ENCODE peak calls at places on chromosome 9, in seven cellular contexts. C is amniotic stem cell, P is dermis blood vessel endothelial cell, K is CD14-positive monocyte, G is C1 segment of cervical spinal cord, X is ascending aorta, W is endothelial cell. D is an unnamed sample.

GRCh38 chr9:4424891-4425290 is 65.4 kb upstream of the SLC1A1 start:
- DNase-seq in W (peak), K (no peak), P (peak), X (no peak), C (no peak), G (no peak), D (no peak)

GRCh38 chr9:89929721-89930480 is 325.1 kb downstream of the GADD45G start:
- DNase-seq in X (no peak), W (peak), K (no peak), G (no peak), P (no peak), C (no peak), D (no peak)

GRCh38 chr9:138103111-138103823 is 225.7 kb downstream of the CACNA1B start:
- DNase-seq in G (no peak), W (no peak), K (no peak), P (no peak), X (no peak), C (no peak), D (no peak)

GRCh38 chr9:132090771-132091170 is 11.1 kb upstream of the MED27 start:
- DNase-seq in G (no peak), W (no peak), X (no peak), K (no peak), C (no peak), P (no peak), D (no peak)

GRCh38 chr9:81815781-81816180 is 112.4 kb upstream of the SPATA31D4 start:
- DNase-seq in X (no peak), P (no peak), K (no peak), G (no peak), C (no peak), W (no peak), D (no peak)

GRCh38 chr9:74653437-74654080 is 156.4 kb downstream of the RORB start:
- DNase-seq in P (no peak), C (no peak), K (no peak), G (no peak), X (no peak), W (no peak), D (no peak)

GRCh38 chr9:68969538-68969937 is 44.4 kb downstream of the PRKACG start:
- DNase-seq in C (no peak), G (no peak), W (no peak), X (no peak), P (no peak), K (no peak), D (no peak)

GRCh38 chr9:126703330-126704156 is 89.8 kb downstream of the LMX1B start:
- DNase-seq in X (peak), K (no peak), P (no peak), W (peak), C (no peak), G (no peak), D (no peak)

GRCh38 chr9:34669809-34670562 is 7.5 kb upstream of the CCL27 start:
- DNase-seq in K (no peak), C (no peak), W (no peak), X (no peak), G (no peak), P (no peak), D (no peak)

GRCh38 chr9:86854898-86855523 is 92.3 kb downstream of the GAS1 start:
- DNase-seq in W (peak), X (no peak), C (peak), P (no peak), G (no peak), K (no peak), D (peak)

GRCh38 chr9:90188656-90189055 is 454.0 kb downstream of the DIRAS2 start:
- DNase-seq in X (no peak), P (no peak), W (no peak), K (no peak), C (no peak), G (no peak), D (no peak)

GRCh38 chr9:129666575-129666974 is 1.1 kb downstream of the PRRX2 start:
- DNase-seq in C (no peak), X (no peak), P (no peak), K (no peak), G (no peak), W (no peak), D (no peak)

GRCh38 chr9:104635471-104635870 is 17.5 kb upstream of the OR13C9 start:
- DNase-seq in W (no peak), X (no peak), C (no peak), P (no peak), K (no peak), G (no peak), D (no peak)

GRCh38 chr9:137647096-137647709 is 28.4 kb downstream of the EHMT1 start:
- DNase-seq in W (no peak), P (no peak), G (no peak), K (no peak), X (no peak), C (no peak), D (no peak)

GRCh38 chr9:71854811-71855210 is 56.2 kb downstream of the ABHD17B start:
- DNase-seq in K (no peak), C (no peak), G (no peak), W (no peak), P (no peak), X (no peak), D (no peak)

GRCh38 chr9:100303812-100304211 is 48.9 kb downstream of the TEX10 start:
- DNase-seq in X (no peak), P (no peak), K (no peak), C (no peak), G (no peak), W (no peak), D (no peak)

GRCh38 chr9:757246-757881 is 84.1 kb upstream of the DMRT1 start:
- DNase-seq in K (no peak), G (peak), X (peak), W (peak), C (peak), P (peak), D (no peak)

GRCh38 chr9:136013116-136013515 is 51.9 kb upstream of the UBAC1 start:
- DNase-seq in K (peak), G (no peak), C (no peak), X (no peak), P (no peak), W (no peak), D (no peak)

GRCh38 chr9:93576296-93577044 is at the start of gene PHF2:
- DNase-seq in W (no peak), G (no peak), C (no peak), P (peak), K (no peak), X (no peak), D (no peak)

GRCh38 chr9:81683214-81683613 is 6.1 kb downstream of the TLE1 start:
- DNase-seq in P (no peak), W (no peak), G (no peak), C (no peak), X (no peak), K (no peak), D (no peak)

GRCh38 chr9:89996717-89997116 is 391.9 kb downstream of the GADD45G start:
- DNase-seq in K (no peak), P (peak), G (no peak), W (peak), X (no peak), C (no peak), D (no peak)

GRCh38 chr9:5536684-5537083 is 26.4 kb downstream of the PDCD1LG2 start:
- DNase-seq in P (no peak), W (no peak), K (peak), C (no peak), G (no peak), X (no peak), D (no peak)

GRCh38 chr9:86655147-86655546 is 292.2 kb downstream of the GAS1 start:
- DNase-seq in K (no peak), G (no peak), C (no peak), P (no peak), W (no peak), X (no peak), D (no peak)

GRCh38 chr9:79673614-79674013 is 101.8 kb downstream of the TLE4 start:
- DNase-seq in W (no peak), G (no peak), C (no peak), X (no peak), K (no peak), P (no peak), D (no peak)

GRCh38 chr9:77731008-77731698 is 83.0 kb upstream of the GNA14 start:
- DNase-seq in X (no peak), W (no peak), G (no peak), K (no peak), P (no peak), C (no peak), D (no peak)

GRCh38 chr9:126625329-126626116 is 11.8 kb downstream of the LMX1B start:
- DNase-seq in W (no peak), K (no peak), G (no peak), P (peak), X (no peak), C (no peak), D (no peak)

GRCh38 chr9:35758475-35759050 is 4.5 kb upstream of the MSMP start:
- DNase-seq in P (no peak), G (no peak), C (no peak), W (no peak), K (no peak), X (no peak), D (no peak)

GRCh38 chr9:13705356-13705755 is 425.9 kb upstream of the MPDZ start:
- DNase-seq in X (no peak), G (no peak), W (no peak), K (no peak), C (no peak), P (peak), D (no peak)

GRCh38 chr9:105290401-105290800 is 46.0 kb downstream of the SLC44A1 start:
- DNase-seq in X (no peak), K (no peak), W (no peak), P (no peak), C (no peak), G (no peak), D (no peak)

GRCh38 chr9:69919461-69920061 is 98.9 kb downstream of the CFAP95 start:
- DNase-seq in X (no peak), W (no peak), C (peak), G (no peak), P (peak), K (no peak), D (no peak)

GRCh38 chr9:133667759-133668450 is 31.7 kb downstream of the DBH start:
- DNase-seq in G (no peak), P (no peak), W (no peak), C (no peak), K (no peak), X (no peak), D (no peak)

GRCh38 chr9:684055-684949 is 157.2 kb upstream of the DMRT1 start:
- DNase-seq in X (no peak), G (no peak), W (no peak), C (peak), K (no peak), P (peak), D (no peak)

GRCh38 chr9:93122721-93123221 is 11.3 kb downstream of the NINJ1 start:
- DNase-seq in C (no peak), X (peak), K (peak), P (no peak), G (no peak), W (peak), D (no peak)

GRCh38 chr9:116541402-116541801 is 145.7 kb upstream of the TRIM32 start:
- DNase-seq in C (no peak), G (no peak), W (no peak), X (no peak), K (no peak), P (no peak), D (no peak)

GRCh38 chr9:22357016-22357415 is 89.6 kb upstream of the DMRTA1 start:
- DNase-seq in C (no peak), W (no peak), G (no peak), X (no peak), P (no peak), K (no peak), D (no peak)

GRCh38 chr9:130995399-130995941 is 13.5 kb upstream of the LAMC3 start:
- DNase-seq in C (no peak), X (no peak), P (peak), G (no peak), W (no peak), K (no peak), D (peak)